ENCODE peak calls at places on chromosomes 13 and 19, in eight cellular contexts. One of them, this sample, is unnamed.

GRCh38 chr13:99811067-99811715 is 160.4 kb downstream of the ZIC5 start:
- DNase-seq in posterior cingulate gyrus: no peak
- DNase-seq in cardiac muscle cell: no peak
- DNase-seq in HS-5: no peak
- DNase-seq in epithelial cell of proximal tubule: no peak
- DNase-seq in left cardiac atrium: no peak
- DNase-seq in T-helper 17 cell: no peak
- DNase-seq in CD4-positive, alpha-beta memory T cell: no peak
- DNase-seq in this sample: no peak

GRCh38 chr13:110354209-110354627 is 47.1 kb downstream of the COL4A2 start:
- DNase-seq in T-helper 17 cell: no peak
- DNase-seq in CD4-positive, alpha-beta memory T cell: no peak
- DNase-seq in epithelial cell of proximal tubule: no peak
- DNase-seq in HS-5: no peak
- DNase-seq in left cardiac atrium: no peak
- DNase-seq in cardiac muscle cell: no peak
- DNase-seq in posterior cingulate gyrus: no peak
- DNase-seq in this sample: no peak

GRCh38 chr13:48909088-48909389 is 66.7 kb upstream of the FNDC3A start:
- DNase-seq in HS-5: no peak
- DNase-seq in cardiac muscle cell: no peak
- DNase-seq in T-helper 17 cell: no peak
- DNase-seq in left cardiac atrium: peak; percentile 29
- DNase-seq in posterior cingulate gyrus: no peak
- DNase-seq in epithelial cell of proximal tubule: no peak
- DNase-seq in CD4-positive, alpha-beta memory T cell: no peak
- DNase-seq in this sample: no peak

GRCh38 chr19:1206733-1207301 is 1.2 kb downstream of the STK11 start:
- DNase-seq in posterior cingulate gyrus: no peak
- DNase-seq in T-helper 17 cell: no peak
- DNase-seq in CD4-positive, alpha-beta memory T cell: peak; percentile 31
- DNase-seq in epithelial cell of proximal tubule: no peak
- DNase-seq in cardiac muscle cell: no peak
- DNase-seq in HS-5: no peak
- DNase-seq in left cardiac atrium: peak; percentile 37
- DNase-seq in this sample: peak; percentile 47

GRCh38 chr13:45439781-45440462 is 21.7 kb upstream of the SLC25A30 start:
- DNase-seq in epithelial cell of proximal tubule: no peak
- DNase-seq in posterior cingulate gyrus: no peak
- DNase-seq in CD4-positive, alpha-beta memory T cell: no peak
- DNase-seq in T-helper 17 cell: no peak
- DNase-seq in HS-5: no peak
- DNase-seq in left cardiac atrium: no peak
- DNase-seq in cardiac muscle cell: no peak
- DNase-seq in this sample: no peak

GRCh38 chr13:101303512-101303911 is 112.8 kb downstream of the NALCN start:
- DNase-seq in epithelial cell of proximal tubule: no peak
- DNase-seq in CD4-positive, alpha-beta memory T cell: no peak
- DNase-seq in left cardiac atrium: no peak
- DNase-seq in HS-5: no peak
- DNase-seq in T-helper 17 cell: no peak
- DNase-seq in posterior cingulate gyrus: peak; percentile 68
- DNase-seq in cardiac muscle cell: no peak
- DNase-seq in this sample: no peak

GRCh38 chr13:114067886-114068722 is 64.3 kb downstream of the RASA3 start:
- DNase-seq in epithelial cell of proximal tubule: no peak
- DNase-seq in cardiac muscle cell: no peak
- DNase-seq in T-helper 17 cell: no peak
- DNase-seq in CD4-positive, alpha-beta memory T cell: peak; percentile 44
- DNase-seq in HS-5: no peak
- DNase-seq in left cardiac atrium: no peak
- DNase-seq in posterior cingulate gyrus: peak; percentile 84
- DNase-seq in this sample: peak; percentile 58

GRCh38 chr19:13090511-13091231 is 12.0 kb downstream of the LYL1 start:
- DNase-seq in CD4-positive, alpha-beta memory T cell: no peak
- DNase-seq in T-helper 17 cell: no peak
- DNase-seq in posterior cingulate gyrus: no peak
- DNase-seq in epithelial cell of proximal tubule: no peak
- DNase-seq in left cardiac atrium: no peak
- DNase-seq in cardiac muscle cell: no peak
- DNase-seq in HS-5: no peak
- DNase-seq in this sample: no peak

GRCh38 chr19:42965204-42965603 is 28.2 kb upstream of the PSG7 start:
- DNase-seq in posterior cingulate gyrus: no peak
- DNase-seq in epithelial cell of proximal tubule: no peak
- DNase-seq in T-helper 17 cell: no peak
- DNase-seq in cardiac muscle cell: no peak
- DNase-seq in CD4-positive, alpha-beta memory T cell: no peak
- DNase-seq in HS-5: peak; percentile 73
- DNase-seq in left cardiac atrium: no peak
- DNase-seq in this sample: no peak

GRCh38 chr19:32997716-32998355 is 25.8 kb downstream of the FAAP24 start:
- DNase-seq in left cardiac atrium: no peak
- DNase-seq in cardiac muscle cell: no peak
- DNase-seq in T-helper 17 cell: no peak
- DNase-seq in epithelial cell of proximal tubule: no peak
- DNase-seq in CD4-positive, alpha-beta memory T cell: no peak
- DNase-seq in HS-5: no peak
- DNase-seq in posterior cingulate gyrus: no peak
- DNase-seq in this sample: no peak

GRCh38 chr19:32172761-32173160 is 172.6 kb upstream of the ZNF507 start:
- DNase-seq in HS-5: no peak
- DNase-seq in epithelial cell of proximal tubule: no peak
- DNase-seq in T-helper 17 cell: no peak
- DNase-seq in cardiac muscle cell: no peak
- DNase-seq in CD4-positive, alpha-beta memory T cell: no peak
- DNase-seq in posterior cingulate gyrus: no peak
- DNase-seq in left cardiac atrium: no peak
- DNase-seq in this sample: no peak

GRCh38 chr19:29965529-29965928 is 23.5 kb downstream of the URI1 start:
- DNase-seq in CD4-positive, alpha-beta memory T cell: no peak
- DNase-seq in HS-5: peak; percentile 26
- DNase-seq in epithelial cell of proximal tubule: no peak
- DNase-seq in posterior cingulate gyrus: no peak
- DNase-seq in cardiac muscle cell: no peak
- DNase-seq in T-helper 17 cell: no peak
- DNase-seq in left cardiac atrium: no peak
- DNase-seq in this sample: no peak

GRCh38 chr13:44243198-44243852 is 130.3 kb upstream of the SERP2 start:
- DNase-seq in HS-5: no peak
- DNase-seq in T-helper 17 cell: no peak
- DNase-seq in posterior cingulate gyrus: peak; percentile 94
- DNase-seq in CD4-positive, alpha-beta memory T cell: no peak
- DNase-seq in cardiac muscle cell: peak; percentile 77
- DNase-seq in epithelial cell of proximal tubule: no peak
- DNase-seq in left cardiac atrium: no peak
- DNase-seq in this sample: peak; percentile 35

GRCh38 chr13:111411186-111411858 is 90.9 kb downstream of the TEX29 start:
- DNase-seq in posterior cingulate gyrus: peak; percentile 86
- DNase-seq in epithelial cell of proximal tubule: no peak
- DNase-seq in left cardiac atrium: no peak
- DNase-seq in T-helper 17 cell: no peak
- DNase-seq in CD4-positive, alpha-beta memory T cell: no peak
- DNase-seq in cardiac muscle cell: no peak
- DNase-seq in HS-5: no peak
- DNase-seq in this sample: no peak

GRCh38 chr13:88800505-88800904 is 1129.3 kb downstream of the SLITRK5 start:
- DNase-seq in CD4-positive, alpha-beta memory T cell: no peak
- DNase-seq in HS-5: no peak
- DNase-seq in epithelial cell of proximal tubule: no peak
- DNase-seq in left cardiac atrium: no peak
- DNase-seq in cardiac muscle cell: no peak
- DNase-seq in posterior cingulate gyrus: no peak
- DNase-seq in T-helper 17 cell: no peak
- DNase-seq in this sample: no peak

GRCh38 chr13:73938375-73939070 is 195.7 kb downstream of the KLF12 start:
- DNase-seq in CD4-positive, alpha-beta memory T cell: no peak
- DNase-seq in cardiac muscle cell: peak; percentile 77
- DNase-seq in posterior cingulate gyrus: no peak
- DNase-seq in HS-5: peak; percentile 39
- DNase-seq in T-helper 17 cell: no peak
- DNase-seq in epithelial cell of proximal tubule: no peak
- DNase-seq in left cardiac atrium: no peak
- DNase-seq in this sample: no peak

GRCh38 chr19:58499021-58499927 is 12.5 kb downstream of the SLC27A5 start:
- DNase-seq in CD4-positive, alpha-beta memory T cell: peak; percentile 89
- DNase-seq in left cardiac atrium: peak; percentile 100
- DNase-seq in posterior cingulate gyrus: peak; percentile 100
- DNase-seq in HS-5: peak; percentile 72
- DNase-seq in cardiac muscle cell: peak; percentile 99
- DNase-seq in epithelial cell of proximal tubule: peak; percentile 83
- DNase-seq in T-helper 17 cell: peak; percentile 90
- DNase-seq in this sample: peak; percentile 88

GRCh38 chr13:39527961-39528720 is 74.9 kb downstream of the LHFPL6 start:
- DNase-seq in left cardiac atrium: no peak
- DNase-seq in epithelial cell of proximal tubule: peak; percentile 70
- DNase-seq in T-helper 17 cell: no peak
- DNase-seq in posterior cingulate gyrus: peak; percentile 88
- DNase-seq in HS-5: peak; percentile 70
- DNase-seq in CD4-positive, alpha-beta memory T cell: no peak
- DNase-seq in cardiac muscle cell: peak; percentile 83
- DNase-seq in this sample: no peak

GRCh38 chr13:77860621-77861020 is 58.0 kb downstream of the EDNRB start:
- DNase-seq in left cardiac atrium: no peak
- DNase-seq in T-helper 17 cell: no peak
- DNase-seq in CD4-positive, alpha-beta memory T cell: no peak
- DNase-seq in epithelial cell of proximal tubule: no peak
- DNase-seq in cardiac muscle cell: peak; percentile 85
- DNase-seq in posterior cingulate gyrus: no peak
- DNase-seq in HS-5: no peak
- DNase-seq in this sample: no peak

GRCh38 chr19:48878219-48879024 is 6.2 kb downstream of the PPP1R15A start:
- DNase-seq in T-helper 17 cell: no peak
- DNase-seq in left cardiac atrium: peak; percentile 86
- DNase-seq in epithelial cell of proximal tubule: no peak
- DNase-seq in HS-5: no peak
- DNase-seq in cardiac muscle cell: peak; percentile 97
- DNase-seq in posterior cingulate gyrus: no peak
- DNase-seq in CD4-positive, alpha-beta memory T cell: peak; percentile 39
- DNase-seq in this sample: no peak

GRCh38 chr13:34156841-34157365 is 339.0 kb downstream of the RFC3 start:
- DNase-seq in HS-5: peak; percentile 49
- DNase-seq in cardiac muscle cell: peak; percentile 94
- DNase-seq in epithelial cell of proximal tubule: peak; percentile 76
- DNase-seq in posterior cingulate gyrus: peak; percentile 95
- DNase-seq in left cardiac atrium: peak; percentile 74
- DNase-seq in T-helper 17 cell: no peak
- DNase-seq in CD4-positive, alpha-beta memory T cell: no peak
- DNase-seq in this sample: no peak

GRCh38 chr13:32206097-32206740 is 108.9 kb downstream of the ZAR1L start:
- DNase-seq in left cardiac atrium: no peak
- DNase-seq in CD4-positive, alpha-beta memory T cell: no peak
- DNase-seq in cardiac muscle cell: peak; percentile 32
- DNase-seq in posterior cingulate gyrus: no peak
- DNase-seq in epithelial cell of proximal tubule: no peak
- DNase-seq in T-helper 17 cell: no peak
- DNase-seq in HS-5: no peak
- DNase-seq in this sample: no peak

GRCh38 chr19:18898081-18898532 is 2.1 kb upstream of the CERS1 start:
- DNase-seq in CD4-positive, alpha-beta memory T cell: no peak
- DNase-seq in epithelial cell of proximal tubule: no peak
- DNase-seq in left cardiac atrium: no peak
- DNase-seq in cardiac muscle cell: no peak
- DNase-seq in T-helper 17 cell: no peak
- DNase-seq in HS-5: no peak
- DNase-seq in posterior cingulate gyrus: no peak
- DNase-seq in this sample: no peak

GRCh38 chr19:14056741-14057356 is 5.0 kb downstream of the PALM3 start:
- DNase-seq in HS-5: no peak
- DNase-seq in cardiac muscle cell: peak; percentile 5
- DNase-seq in epithelial cell of proximal tubule: no peak
- DNase-seq in CD4-positive, alpha-beta memory T cell: no peak
- DNase-seq in posterior cingulate gyrus: no peak
- DNase-seq in T-helper 17 cell: no peak
- DNase-seq in left cardiac atrium: no peak
- DNase-seq in this sample: no peak

GRCh38 chr13:87677334-87678234 is 6.4 kb downstream of the SLITRK5 start:
- DNase-seq in left cardiac atrium: peak; percentile 28
- DNase-seq in T-helper 17 cell: no peak
- DNase-seq in epithelial cell of proximal tubule: no peak
- DNase-seq in cardiac muscle cell: no peak
- DNase-seq in posterior cingulate gyrus: peak; percentile 93
- DNase-seq in CD4-positive, alpha-beta memory T cell: no peak
- DNase-seq in HS-5: no peak
- DNase-seq in this sample: peak; percentile 33

GRCh38 chr13:41179593-41180250 is 14.6 kb downstream of the KBTBD7 start:
- DNase-seq in left cardiac atrium: no peak
- DNase-seq in T-helper 17 cell: no peak
- DNase-seq in epithelial cell of proximal tubule: no peak
- DNase-seq in CD4-positive, alpha-beta memory T cell: no peak
- DNase-seq in HS-5: peak; percentile 42
- DNase-seq in cardiac muscle cell: peak; percentile 41
- DNase-seq in posterior cingulate gyrus: no peak
- DNase-seq in this sample: no peak